ENCODE peak calls at places on chromosomes 13 and 19, in seven cellular contexts. N is GM23248; X is A172; H is activated CD4-positive, CD25-positive, alpha-beta regulatory T cell; M is HT1080; J is GM12865; V is NCI-H774. W is an unnamed sample.

GRCh38 chr13:93318538-93318937 is 91.9 kb downstream of the GPC6 start:
- DNase-seq in N (peak; percentile 42), X (no peak), H (no peak), M (peak; percentile 26), J (no peak), V (no peak), W (no peak)

GRCh38 chr19:18772620-18773587 is 18.2 kb downstream of the COMP start:
- DNase-seq in N (no peak), X (no peak), H (no peak), M (no peak), J (no peak), V (no peak), W (no peak)

GRCh38 chr19:46426035-46426505 is 2.7 kb downstream of the PNMA8C start:
- DNase-seq in N (peak; percentile 51), X (no peak), H (no peak), M (no peak), J (no peak), V (no peak), W (no peak)

GRCh38 chr13:106550570-106551135 is 15.2 kb upstream of the EFNB2 start:
- DNase-seq in N (no peak), X (no peak), H (no peak), M (no peak), J (no peak), V (no peak), W (no peak)

GRCh38 chr19:16660763-16661479 is at the start of gene TMEM38A:
- DNase-seq in N (peak; percentile 54), X (peak; percentile 12), H (peak; percentile 25), M (no peak), J (peak; percentile 70), V (peak; percentile 41), W (no peak)

GRCh38 chr19:2266183-2266993 is 10.2 kb upstream of the JSRP1 start:
- DNase-seq in N (peak; percentile 95), X (no peak), H (no peak), M (peak; percentile 63), J (peak; percentile 88), V (no peak), W (no peak)

GRCh38 chr19:29761575-29762225 is 46.6 kb upstream of the C19orf12 start:
- DNase-seq in N (no peak), X (no peak), H (no peak), M (no peak), J (no peak), V (no peak), W (no peak)

GRCh38 chr19:21487969-21488368 is 17.4 kb upstream of the ZNF429 start:
- DNase-seq in N (no peak), X (no peak), H (no peak), M (no peak), J (no peak), V (no peak), W (no peak)

GRCh38 chr13:50780201-50781015 is 63.1 kb downstream of the DLEU7 start:
- DNase-seq in N (no peak), X (no peak), H (no peak), M (no peak), J (no peak), V (no peak), W (no peak)

GRCh38 chr19:1123885-1124677 is 20.3 kb downstream of the GPX4 start:
- DNase-seq in N (no peak), X (no peak), H (no peak), M (no peak), J (no peak), V (no peak), W (no peak)

GRCh38 chr19:39247701-39248664 is 673 bp downstream of the IFNL4 start:
- DNase-seq in N (peak; percentile 53), X (no peak), H (no peak), M (no peak), J (no peak), V (no peak), W (no peak)

GRCh38 chr13:50783066-50783465 is 60.4 kb downstream of the DLEU7 start:
- DNase-seq in N (no peak), X (no peak), H (no peak), M (no peak), J (no peak), V (no peak), W (no peak)

GRCh38 chr19:10473192-10473591 is 30.0 kb downstream of the KEAP1 start:
- DNase-seq in N (no peak), X (no peak), H (no peak), M (no peak), J (no peak), V (no peak), W (no peak)

GRCh38 chr13:68234278-68234677 is 1004.1 kb upstream of the PCDH9 start:
- DNase-seq in N (no peak), X (peak; percentile 5), H (no peak), M (peak; percentile 20), J (no peak), V (no peak), W (peak; percentile 31)

GRCh38 chr13:31437975-31438374 is 238.2 kb downstream of the B3GLCT start:
- DNase-seq in N (peak; percentile 51), X (no peak), H (no peak), M (no peak), J (peak; percentile 36), V (no peak), W (no peak)

GRCh38 chr19:40141546-40141945 is 49.7 kb upstream of the MAP3K10 start:
- DNase-seq in N (no peak), X (no peak), H (no peak), M (no peak), J (no peak), V (no peak), W (no peak)

GRCh38 chr19:39430675-39431593 is 4.8 kb downstream of the RPS16 start:
- DNase-seq in N (peak; percentile 52), X (peak; percentile 99), H (peak; percentile 34), M (peak; percentile 99), J (peak; percentile 86), V (no peak), W (peak; percentile 99)

GRCh38 chr19:54114340-54114826 is 1.1 kb downstream of the TFPT start:
- DNase-seq in N (peak; percentile 75), X (peak; percentile 49), H (no peak), M (no peak), J (peak; percentile 72), V (peak; percentile 7), W (peak; percentile 56)

GRCh38 chr19:6210721-6211600 is 68.8 kb downstream of the MLLT1 start:
- DNase-seq in N (no peak), X (no peak), H (no peak), M (no peak), J (no peak), V (no peak), W (no peak)

GRCh38 chr13:77300176-77301141 is 26.4 kb downstream of the MYCBP2 start:
- DNase-seq in N (peak; percentile 85), X (peak; percentile 8), H (no peak), M (no peak), J (peak; percentile 41), V (no peak), W (peak; percentile 24)

GRCh38 chr19:23260956-23261355 is 10.8 kb upstream of the ZNF724 start:
- DNase-seq in N (no peak), X (no peak), H (no peak), M (no peak), J (no peak), V (no peak), W (no peak)

GRCh38 chr13:45205124-45205523 is 4.3 kb upstream of the KCTD4 start:
- DNase-seq in N (no peak), X (peak; percentile 27), H (no peak), M (peak; percentile 40), J (peak; percentile 15), V (no peak), W (no peak)

GRCh38 chr13:111074826-111075225 is 40.3 kb upstream of the ARHGEF7 start:
- DNase-seq in N (no peak), X (no peak), H (no peak), M (no peak), J (no peak), V (no peak), W (no peak)

GRCh38 chr13:42968906-42969305 is 23.1 kb downstream of the EPSTI1 start:
- DNase-seq in N (no peak), X (no peak), H (no peak), M (no peak), J (no peak), V (no peak), W (no peak)

GRCh38 chr19:49809155-49809986 is 3.7 kb downstream of the FUZ start:
- DNase-seq in N (peak; percentile 62), X (no peak), H (peak; percentile 26), M (no peak), J (peak; percentile 33), V (peak; percentile 45), W (peak; percentile 52)

GRCh38 chr19:10230904-10231623 is at the start of gene S1PR2:
- DNase-seq in N (peak; percentile 91), X (peak; percentile 39), H (peak; percentile 43), M (peak; percentile 31), J (peak; percentile 92), V (peak; percentile 72), W (peak; percentile 81)

GRCh38 chr13:44879452-44880058 is 109.7 kb downstream of the NUFIP1 start:
- DNase-seq in N (peak; percentile 73), X (peak; percentile 41), H (no peak), M (peak; percentile 63), J (peak; percentile 65), V (no peak), W (peak; percentile 62)

GRCh38 chr13:109419896-109420295 is 366.5 kb downstream of the IRS2 start:
- DNase-seq in N (no peak), X (no peak), H (no peak), M (no peak), J (no peak), V (no peak), W (no peak)

GRCh38 chr13:25768726-25769270 is 283.0 kb downstream of the SHISA2 start:
- DNase-seq in N (no peak), X (no peak), H (no peak), M (no peak), J (no peak), V (no peak), W (no peak)

GRCh38 chr19:15264061-15264932 is 32.0 kb upstream of the EPHX3 start:
- DNase-seq in N (peak; percentile 78), X (no peak), H (peak; percentile 61), M (peak; percentile 43), J (peak; percentile 70), V (no peak), W (peak; percentile 68)

GRCh38 chr13:109500146-109500773 is 286.1 kb downstream of the IRS2 start:
- DNase-seq in N (no peak), X (peak; percentile 10), H (no peak), M (peak; percentile 20), J (no peak), V (no peak), W (peak; percentile 56)

GRCh38 chr19:45400192-45400591 is 4.7 kb downstream of the PPP1R13L start:
- DNase-seq in N (no peak), X (no peak), H (no peak), M (no peak), J (no peak), V (no peak), W (no peak)

GRCh38 chr19:661427-662196 is 1.4 kb downstream of the RNF126 start:
- DNase-seq in N (peak; percentile 68), X (peak; percentile 41), H (no peak), M (no peak), J (peak; percentile 76), V (no peak), W (no peak)

GRCh38 chr13:57582032-57582431 is 49.5 kb upstream of the PCDH17 start:
- DNase-seq in N (no peak), X (no peak), H (no peak), M (peak; percentile 8), J (no peak), V (no peak), W (peak; percentile 70)

GRCh38 chr19:1503089-1503924 is 9.5 kb downstream of the ADAMTSL5 start:
- DNase-seq in N (peak; percentile 74), X (no peak), H (peak; percentile 55), M (no peak), J (peak; percentile 53), V (peak; percentile 13), W (peak; percentile 45)

GRCh38 chr19:47190167-47190727 is 40.8 kb downstream of the BBC3 start:
- DNase-seq in N (peak; percentile 84), X (peak; percentile 81), H (peak; percentile 3), M (peak; percentile 74), J (no peak), V (no peak), W (peak; percentile 93)

GRCh38 chr19:35264281-35265125 is 4.3 kb upstream of the USF2 start:
- DNase-seq in N (no peak), X (no peak), H (no peak), M (no peak), J (no peak), V (no peak), W (no peak)

GRCh38 chr13:106756446-106756845 is 188.5 kb upstream of the ARGLU1 start:
- DNase-seq in N (no peak), X (no peak), H (no peak), M (no peak), J (no peak), V (no peak), W (no peak)

W was measured in SK-MEL-5.